ENCODE peak calls at places on chromosomes 11 and 22, in nine cellular contexts. P is fibroblast of lung, J is pancreas, W is aorta, B is thoracic aorta, O is transverse colon, Q is prostate gland, N is heart left ventricle, C is epithelial cell of esophagus. S is an unnamed sample.

GRCh38 chr11:47616726-47617416 is 22.7 kb upstream of the C1QTNF4 start:
- DNase-seq in J (no peak), N (peak), W (no peak), C (peak), B (no peak), Q (no peak), P (peak), O (peak), S (no peak)

GRCh38 chr22:42269407-42270177 is 861 bp downstream of the TCF20 start:
- DNase-seq in C (peak), P (no peak), W (peak), J (peak), O (peak), N (peak), B (no peak), Q (peak), S (peak)

GRCh38 chr22:46763051-46763705 is 728 bp downstream of the TBC1D22A start:
- DNase-seq in P (peak), W (peak), C (no peak), O (peak), J (no peak), Q (no peak), B (no peak), N (no peak), S (no peak)

GRCh38 chr22:37202001-37202555 is 10.2 kb downstream of the SSTR3 start:
- DNase-seq in W (peak), P (no peak), N (no peak), C (no peak), O (no peak), B (no peak), J (peak), Q (no peak), S (no peak)

GRCh38 chr22:36762687-36763260 is 13.1 kb downstream of the IFT27 start:
- DNase-seq in P (peak), N (peak), B (no peak), O (peak), J (peak), C (no peak), Q (no peak), W (no peak), S (peak)

GRCh38 chr11:96211433-96211832 is 131.6 kb downstream of the MAML2 start:
- DNase-seq in Q (no peak), O (no peak), W (no peak), N (no peak), B (no peak), C (no peak), J (no peak), P (no peak), S (no peak)

GRCh38 chr11:134579709-134580634 is 167.9 kb upstream of the B3GAT1 start:
- DNase-seq in W (peak), O (peak), N (no peak), C (no peak), Q (no peak), P (no peak), J (no peak), B (no peak), S (peak)

GRCh38 chr22:42946551-42947198 is 68.3 kb downstream of the PACSIN2 start:
- DNase-seq in B (no peak), O (no peak), C (no peak), Q (no peak), P (no peak), W (peak), N (no peak), J (no peak), S (no peak)

GRCh38 chr11:114264381-114264780 is 31.8 kb upstream of the NNMT start:
- DNase-seq in B (no peak), N (no peak), P (no peak), O (no peak), W (no peak), C (no peak), Q (no peak), J (no peak), S (no peak)

GRCh38 chr11:94647926-94648325 is 80.8 kb downstream of the PIWIL4 start:
- DNase-seq in O (no peak), Q (no peak), P (peak), C (no peak), N (peak), B (no peak), W (no peak), J (no peak), S (no peak)

GRCh38 chr11:794013-794765 is 3.9 kb downstream of the SLC25A22 start:
- DNase-seq in W (no peak), J (no peak), O (no peak), P (no peak), N (no peak), C (no peak), B (no peak), Q (no peak), S (no peak)
- H3K4me3 ChIP-seq in W (no peak), J (peak), O (no peak), P (no peak), N (no peak), C (no peak), B (no peak), Q (no peak), S (no peak)

GRCh38 chr11:313304-313786 is 495 bp upstream of the IFITM1 start:
- DNase-seq in W (no peak), O (no peak), B (no peak), C (no peak), P (no peak), Q (no peak), J (no peak), N (no peak), S (no peak)
- H3K4me3 ChIP-seq in W (no peak), O (no peak), B (peak), C (no peak), P (no peak), Q (no peak), J (peak), N (peak), S (peak)

DNA sequence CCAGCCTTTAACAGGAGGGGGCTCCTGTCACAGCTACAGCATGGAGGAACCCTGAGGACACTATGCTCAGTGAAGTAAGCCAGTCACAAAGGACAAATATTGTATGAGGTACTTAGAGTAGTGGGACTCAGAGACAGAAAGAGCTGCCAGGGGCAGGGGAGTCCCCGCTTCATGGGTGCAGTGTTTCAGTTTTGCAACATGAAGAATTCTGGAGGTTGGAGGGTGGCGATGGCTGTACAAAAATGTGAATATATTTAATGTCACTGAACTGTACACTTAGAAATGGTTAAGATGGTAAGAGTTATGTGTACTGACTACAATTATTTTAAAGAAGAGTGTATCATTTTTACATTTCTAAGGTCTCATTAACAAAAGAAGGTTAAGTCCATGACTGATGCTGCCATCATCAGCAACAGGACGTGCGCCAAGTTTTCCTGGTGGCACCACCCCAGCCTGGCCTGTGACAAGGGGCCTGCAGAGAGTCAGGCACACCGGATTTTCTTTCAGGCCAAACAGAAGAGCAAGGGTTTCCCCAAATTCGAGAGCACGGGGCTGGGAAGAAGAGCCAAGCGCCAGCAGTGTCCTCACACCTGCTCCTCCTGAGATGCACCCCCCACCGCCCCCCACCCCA is 22.1 kb downstream of the YPEL1 start:
- DNase-seq in N (no peak), B (no peak), J (no peak), C (peak), Q (no peak), W (no peak), P (no peak), O (no peak), S (no peak)
- H3K4me3 ChIP-seq in N (no peak), B (peak), J (peak), C (no peak), Q (no peak), W (no peak), P (no peak), O (no peak), S (no peak)

GRCh38 chr11:70606248-70606950 is 208.1 kb downstream of the CTTN start:
- DNase-seq in W (no peak), Q (no peak), C (no peak), J (no peak), O (no peak), P (no peak), B (no peak), N (no peak), S (no peak)

GRCh38 chr11:70605846-70606245 is 207.5 kb downstream of the CTTN start:
- DNase-seq in N (no peak), C (no peak), B (no peak), Q (no peak), W (no peak), P (no peak), J (no peak), O (no peak), S (no peak)

GRCh38 chr11:70606951-70607330 is 208.6 kb downstream of the CTTN start:
- DNase-seq in B (no peak), O (no peak), C (no peak), P (no peak), W (no peak), J (no peak), Q (no peak), N (no peak), S (no peak)

GRCh38 chr11:70608568-70609314 is 210.4 kb downstream of the CTTN start:
- DNase-seq in J (no peak), N (no peak), C (no peak), W (no peak), B (no peak), O (no peak), Q (no peak), P (peak), S (no peak)

GRCh38 chr11:70607561-70607960 is 209.2 kb downstream of the CTTN start:
- DNase-seq in Q (no peak), C (no peak), O (no peak), J (no peak), B (no peak), N (no peak), W (no peak), P (no peak), S (no peak)
- H3K4me3 ChIP-seq in Q (no peak), C (no peak), O (no peak), J (no peak), B (no peak), N (no peak), W (no peak), P (no peak), S (no peak)

GRCh38 chr22:33409134-33409533 is 351.0 kb upstream of the SYN3 start:
- DNase-seq in W (no peak), Q (no peak), B (no peak), O (no peak), C (no peak), N (no peak), J (no peak), P (no peak), S (no peak)
- H3K4me3 ChIP-seq in W (no peak), Q (no peak), B (no peak), O (no peak), C (no peak), N (no peak), J (no peak), P (no peak), S (no peak)

GRCh38 chr11:46338988-46339666 is 8.1 kb upstream of the DGKZ start:
- DNase-seq in C (no peak), O (no peak), B (no peak), Q (peak), W (no peak), N (peak), P (no peak), J (no peak), S (no peak)
- H3K4me3 ChIP-seq in C (no peak), O (no peak), B (peak), Q (no peak), W (no peak), N (peak), P (no peak), J (peak), S (peak)

GRCh38 chr11:68387840-68388239 is 72.7 kb upstream of the PPP6R3 start:
- DNase-seq in P (no peak), J (no peak), B (no peak), N (no peak), C (no peak), Q (no peak), W (no peak), O (no peak), S (no peak)
- H3K4me3 ChIP-seq in P (no peak), J (no peak), B (no peak), N (no peak), C (no peak), Q (no peak), W (no peak), O (no peak), S (no peak)

GRCh38 chr11:36567684-36568083 is at the start of gene RAG1:
- DNase-seq in C (no peak), P (no peak), J (no peak), W (no peak), B (no peak), N (no peak), Q (no peak), O (no peak), S (no peak)
- H3K4me3 ChIP-seq in C (no peak), P (no peak), J (no peak), W (no peak), B (no peak), N (no peak), Q (no peak), O (no peak), S (no peak)